ENCODE peak calls at places on chromosome 4, in five cellular contexts. U is stimulated activated CD4-positive, alpha-beta T cell treated with anti-CD3 and anti-CD28 coated beads, Interleukin-15, amount 100 ng/mL, for 24 hours; Q is fibroblast of pulmonary artery; I is stromal cell of bone marrow; P is right atrium auricular region. E is an unnamed sample.

GRCh38 chr4:111618908-111619307 is 526.3 kb upstream of the FAM241A start:
- DNase-seq in U (no peak), Q (peak), I (no peak), P (no peak), E (peak)

GRCh38 chr4:87092389-87093141 is 127.9 kb downstream of the KLHL8 start:
- DNase-seq in U (peak), Q (peak), I (peak), P (no peak), E (peak)

GRCh38 chr4:74109116-74109791 is 10.3 kb upstream of the CXCL2 start:
- DNase-seq in U (no peak), Q (peak), I (peak), P (peak), E (peak)

GRCh38 chr4:91840359-91840758 is 463.4 kb upstream of the GRID2 start:
- DNase-seq in U (no peak), Q (no peak), I (no peak), P (no peak), E (peak)

GRCh38 chr4:174156239-174156826 is 127.1 kb downstream of the FBXO8 start:
- DNase-seq in U (no peak), Q (peak), I (peak), P (no peak), E (peak)

GRCh38 chr4:66585767-66586166 is 915.5 kb upstream of the EPHA5 start:
- DNase-seq in U (no peak), Q (no peak), I (no peak), P (no peak), E (no peak)

GRCh38 chr4:119559044-119559647 is 69.5 kb downstream of the PDE5A start:
- DNase-seq in U (no peak), Q (peak), I (peak), P (no peak), E (peak)

GRCh38 chr4:78242071-78242470 is 184.9 kb downstream of the FRAS1 start:
- DNase-seq in U (no peak), Q (no peak), I (peak), P (no peak), E (peak)

GRCh38 chr4:147078875-147079658 is 133.4 kb upstream of the TTC29 start:
- DNase-seq in U (no peak), Q (peak), I (no peak), P (no peak), E (no peak)

GRCh38 chr4:123750044-123750443 is 353.4 kb downstream of the SPRY1 start:
- DNase-seq in U (no peak), Q (no peak), I (no peak), P (no peak), E (peak)

GRCh38 chr4:112888617-112889016 is 160.8 kb upstream of the ANK2 start:
- DNase-seq in U (no peak), Q (no peak), I (no peak), P (no peak), E (no peak)

GRCh38 chr4:148935179-148935578 is 493.0 kb upstream of the NR3C2 start:
- DNase-seq in U (no peak), Q (no peak), I (no peak), P (no peak), E (no peak)

GRCh38 chr4:17763931-17764330 is 17.5 kb downstream of the FAM184B start:
- DNase-seq in U (no peak), Q (no peak), I (no peak), P (no peak), E (no peak)

GRCh38 chr4:153509724-153510123 is 43.6 kb downstream of the TMEM131L start:
- DNase-seq in U (no peak), Q (no peak), I (no peak), P (no peak), E (no peak)

GRCh38 chr4:2962614-2963184 is 507 bp downstream of the NOP14 start:
- DNase-seq in U (no peak), Q (peak), I (no peak), P (no peak), E (peak)

GRCh38 chr4:165207431-165208321 is at the start of gene KLHL2:
- DNase-seq in U (peak), Q (peak), I (peak), P (peak), E (peak)

GRCh38 chr4:66178901-66179300 is 508.6 kb upstream of the EPHA5 start:
- DNase-seq in U (no peak), Q (peak), I (peak), P (no peak), E (peak)

GRCh38 chr4:152957437-152958185 is 21.5 kb downstream of the FHDC1 start:
- DNase-seq in U (no peak), Q (no peak), I (no peak), P (no peak), E (peak)

GRCh38 chr4:188031751-188032150 is 36.2 kb downstream of the ZFP42 start:
- DNase-seq in U (no peak), Q (no peak), I (no peak), P (no peak), E (no peak)

GRCh38 chr4:111854494-111855087 is 290.7 kb upstream of the FAM241A start:
- DNase-seq in U (peak), Q (peak), I (peak), P (no peak), E (peak)

GRCh38 chr4:185573651-185574199 is 38.4 kb upstream of the PDLIM3 start:
- DNase-seq in U (no peak), Q (peak), I (peak), P (no peak), E (peak)

GRCh38 chr4:1748465-1748995 is 27.2 kb downstream of the TACC3 start:
- DNase-seq in U (peak), Q (peak), I (peak), P (no peak), E (peak)

GRCh38 chr4:27861381-27861787 is 1000.7 kb downstream of the STIM2 start:
- DNase-seq in U (no peak), Q (peak), I (no peak), P (no peak), E (peak)

GRCh38 chr4:25377572-25377882 is 464 bp downstream of the ANAPC4 start:
- DNase-seq in U (no peak), Q (peak), I (no peak), P (no peak), E (no peak)

GRCh38 chr4:80202190-80202711 is 4.9 kb downstream of the PRDM8 start:
- DNase-seq in U (peak), Q (peak), I (no peak), P (peak), E (peak)

GRCh38 chr4:163048447-163048846 is 118.2 kb downstream of the NAF1 start:
- DNase-seq in U (peak), Q (peak), I (peak), P (no peak), E (peak)